ENCODE peak calls at places on chromosomes 2 and 18, in nine cellular contexts. Q, K, D, W, F, C, E, G and X are unnamed samples.

GRCh38 chr2:45746888-45747287 is 95.4 kb downstream of the PRKCE start:
- DNase-seq in Q (no peak), K (no peak), D (no peak), W (no peak), F (no peak), C (no peak), E (no peak), G (no peak), X (no peak)

GRCh38 chr2:162017233-162017632 is 56.8 kb downstream of the DPP4 start:
- DNase-seq in Q (no peak), K (no peak), D (no peak), W (no peak), F (no peak), C (no peak), E (no peak), G (no peak), X (no peak)

GRCh38 chr2:80624062-80624461 is 319.5 kb upstream of the LRRTM1 start:
- DNase-seq in Q (no peak), K (no peak), D (no peak), W (no peak), F (no peak), C (no peak), E (no peak), G (no peak), X (no peak)

GRCh38 chr2:71545572-71546274 is 92.4 kb downstream of the DYSF start:
- DNase-seq in Q (peak; percentile 62), K (peak; percentile 88), D (no peak), W (no peak), F (peak; percentile 75), C (no peak), E (peak; percentile 44), G (peak; percentile 30), X (no peak)

GRCh38 chr2:122156101-122156500 is 400.6 kb downstream of the TSN start:
- DNase-seq in Q (no peak), K (no peak), D (no peak), W (no peak), F (no peak), C (no peak), E (no peak), G (no peak), X (no peak)

GRCh38 chr18:45993441-45993840 is 26.3 kb upstream of the EPG5 start:
- DNase-seq in Q (no peak), K (peak; percentile 57), D (no peak), W (no peak), F (peak; percentile 73), C (no peak), E (no peak), G (no peak), X (peak; percentile 9)

GRCh38 chr2:98469862-98470544 is 25.3 kb downstream of the INPP4A start:
- DNase-seq in Q (no peak), K (no peak), D (no peak), W (no peak), F (no peak), C (no peak), E (no peak), G (no peak), X (no peak)

GRCh38 chr2:112839407-112840067 is 3.0 kb upstream of the IL1B start:
- DNase-seq in Q (no peak), K (peak; percentile 54), D (no peak), W (peak; percentile 71), F (peak; percentile 47), C (no peak), E (no peak), G (no peak), X (no peak)

GRCh38 chr18:34957119-34957863 is 83.9 kb upstream of the MAPRE2 start:
- DNase-seq in Q (no peak), K (peak; percentile 27), D (no peak), W (no peak), F (no peak), C (no peak), E (no peak), G (peak; percentile 18), X (no peak)

GRCh38 chr18:63444567-63444966 is 22.3 kb upstream of the VPS4B start:
- DNase-seq in Q (no peak), K (peak; percentile 75), D (no peak), W (no peak), F (peak; percentile 83), C (no peak), E (no peak), G (no peak), X (no peak)

GRCh38 chr2:38925982-38926381 is 36.3 kb downstream of the ARHGEF33 start:
- DNase-seq in Q (no peak), K (no peak), D (no peak), W (no peak), F (no peak), C (no peak), E (no peak), G (no peak), X (no peak)

GRCh38 chr2:172572981-172573380 is 17.1 kb downstream of the PDK1 start:
- DNase-seq in Q (no peak), K (no peak), D (no peak), W (no peak), F (peak; percentile 54), C (no peak), E (no peak), G (no peak), X (no peak)

DNA sequence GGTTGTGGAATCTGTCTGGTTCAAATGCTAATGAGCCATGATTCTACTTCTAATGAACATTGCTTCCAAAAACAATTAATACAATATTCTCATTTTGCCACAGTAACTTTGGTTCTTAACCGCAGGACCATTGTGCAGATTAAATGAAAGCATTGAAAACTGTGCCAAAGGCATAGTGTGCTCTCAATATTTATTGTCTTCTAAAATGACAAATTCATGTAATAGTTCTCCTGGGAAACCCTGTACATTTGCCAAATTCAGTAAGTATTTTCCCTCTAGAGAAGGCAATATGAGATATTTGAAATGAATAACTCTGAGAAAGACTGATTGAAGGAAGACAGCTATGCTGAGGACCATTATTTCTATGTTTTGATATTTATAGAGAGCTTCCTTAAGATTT is 246.3 kb downstream of the CCDC102B start:
- DNase-seq in Q (no peak), K (no peak), D (no peak), W (no peak), F (no peak), C (no peak), E (no peak), G (no peak), X (no peak)
- TF ChIP-seq CTCF in Q (no peak), K (no peak), D (no peak), W (no peak), F (no peak), C (no peak), E (no peak), G (no peak), X (no peak)

GRCh38 chr2:128318776-128319456 is at the start of gene HS6ST1:
- DNase-seq in Q (peak; percentile 95), K (peak; percentile 89), D (peak; percentile 86), W (peak; percentile 70), F (peak; percentile 76), C (peak; percentile 92), E (peak; percentile 81), G (peak; percentile 87), X (no peak)
- H3K4me1 ChIP-seq in Q (peaks cover 35% of the 10 kb centered on the region), K (no peaks in the 10 kb centered on the region), D (peaks cover 4% of the 10 kb centered on the region), W (peaks cover 53% of the 10 kb centered on the region), F (peaks cover 8% of the 10 kb centered on the region), C (peaks cover 37% of the 10 kb centered on the region), E (no peaks in the 10 kb centered on the region), G (peaks cover 46% of the 10 kb centered on the region), X (peaks cover 14% of the 10 kb centered on the region)

GRCh38 chr2:168686485-168687191 is 115.8 kb upstream of the NOSTRIN start:
- DNase-seq in Q (no peak), K (peak; percentile 52), D (no peak), W (no peak), F (peak; percentile 42), C (no peak), E (no peak), G (no peak), X (no peak)

GRCh38 chr2:168684921-168685618 is 117.4 kb upstream of the NOSTRIN start:
- DNase-seq in Q (no peak), K (no peak), D (no peak), W (no peak), F (no peak), C (no peak), E (no peak), G (no peak), X (no peak)

GRCh38 chr2:168685619-168686453 is 116.6 kb upstream of the NOSTRIN start:
- DNase-seq in Q (no peak), K (peak; percentile 88), D (no peak), W (no peak), F (no peak), C (no peak), E (no peak), G (no peak), X (no peak)

GRCh38 chr2:168683996-168684395 is 118.4 kb upstream of the NOSTRIN start:
- DNase-seq in Q (no peak), K (no peak), D (no peak), W (no peak), F (no peak), C (no peak), E (no peak), G (no peak), X (no peak)

DNA sequence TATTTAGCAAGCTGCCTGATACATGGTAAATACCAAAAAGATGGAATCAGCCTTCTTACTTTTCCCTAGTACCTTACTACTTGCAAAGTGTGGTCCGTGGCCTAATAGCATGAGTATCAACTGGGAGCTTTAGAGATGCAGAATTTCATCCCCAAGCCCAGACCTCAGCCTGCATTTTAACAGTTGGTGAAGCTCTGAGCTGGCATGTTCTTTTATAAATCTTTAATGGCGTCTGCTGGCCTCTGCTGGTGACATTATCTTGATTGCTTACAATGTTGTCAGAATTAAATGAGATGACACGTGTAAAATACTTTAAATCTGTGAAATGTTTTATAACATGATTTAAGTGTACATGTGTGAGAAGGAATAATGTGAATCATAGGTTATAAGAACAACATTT is 115.1 kb upstream of the NOSTRIN start:
- DNase-seq in Q (no peak), K (peak; percentile 39), D (no peak), W (no peak), F (peak; percentile 25), C (no peak), E (no peak), G (no peak), X (no peak)
- TF ChIP-seq CTCF in Q (peak; percentile 40), K (peak; percentile 12), D (no peak), W (peak; percentile 53), F (peak; percentile 51), C (peak; percentile 47), E (peak; percentile 14), G (no peak), X (peak; percentile 2)

GRCh38 chr2:42132966-42133641 is 36.0 kb upstream of the EML4 start:
- DNase-seq in Q (peak; percentile 96), K (peak; percentile 86), D (peak; percentile 83), W (peak; percentile 90), F (peak; percentile 97), C (peak; percentile 81), E (peak; percentile 93), G (peak; percentile 82), X (no peak)

GRCh38 chr2:42133771-42134195 is 35.4 kb upstream of the EML4 start:
- DNase-seq in Q (no peak), K (no peak), D (no peak), W (no peak), F (no peak), C (no peak), E (no peak), G (no peak), X (no peak)

GRCh38 chr2:42136832-42137821 is 32.0 kb upstream of the EML4 start:
- DNase-seq in Q (no peak), K (peak; percentile 41), D (no peak), W (no peak), F (peak; percentile 76), C (no peak), E (no peak), G (no peak), X (no peak)

GRCh38 chr2:42138163-42139016 is 30.8 kb upstream of the EML4 start:
- DNase-seq in Q (no peak), K (peak; percentile 99), D (no peak), W (no peak), F (peak; percentile 95), C (no peak), E (peak; percentile 41), G (peak; percentile 69), X (no peak)

GRCh38 chr2:42135381-42136312 is 33.5 kb upstream of the EML4 start:
- DNase-seq in Q (no peak), K (no peak), D (no peak), W (no peak), F (no peak), C (no peak), E (no peak), G (no peak), X (no peak)
- H3K4me1 ChIP-seq in Q (peaks cover 12% of the 10 kb centered on the region), K (peaks cover 11% of the 10 kb centered on the region), D (no peaks in the 10 kb centered on the region), W (peaks cover 59% of the 10 kb centered on the region), F (peaks cover 65% of the 10 kb centered on the region), C (peaks cover 22% of the 10 kb centered on the region), E (no peaks in the 10 kb centered on the region), G (peaks cover 58% of the 10 kb centered on the region), X (peaks cover 40% of the 10 kb centered on the region)